ENCODE peak calls at places on chromosomes 16 and 17, in five cellular contexts. One of them, this sample, is unnamed.

GRCh38 chr17:4246674-4247073 is 17.1 kb downstream of the ANKFY1 start:
- DNase-seq in fibroblast of mammary gland: no peak
- DNase-seq in heart left ventricle: no peak
- DNase-seq in left lung: no peak
- DNase-seq in foreskin fibroblast: no peak
- DNase-seq in this sample: no peak

GRCh38 chr17:21392257-21392656 is 16.1 kb downstream of the KCNJ12 start:
- DNase-seq in fibroblast of mammary gland: no peak
- DNase-seq in heart left ventricle: no peak
- DNase-seq in left lung: no peak
- DNase-seq in foreskin fibroblast: no peak
- DNase-seq in this sample: no peak

GRCh38 chr17:51214920-51215319 is 44.9 kb downstream of the MBTD1 start:
- DNase-seq in fibroblast of mammary gland: no peak
- DNase-seq in heart left ventricle: no peak
- DNase-seq in left lung: no peak
- DNase-seq in foreskin fibroblast: no peak
- DNase-seq in this sample: no peak

GRCh38 chr17:50656509-50656908 is 21.8 kb downstream of the ABCC3 start:
- DNase-seq in fibroblast of mammary gland: no peak
- DNase-seq in heart left ventricle: no peak
- DNase-seq in left lung: peak
- DNase-seq in foreskin fibroblast: no peak
- DNase-seq in this sample: no peak

GRCh38 chr17:27529230-27529796 is 73.1 kb downstream of the KSR1 start:
- DNase-seq in fibroblast of mammary gland: no peak
- DNase-seq in heart left ventricle: no peak
- DNase-seq in left lung: peak
- DNase-seq in foreskin fibroblast: no peak
- DNase-seq in this sample: no peak

GRCh38 chr16:11032922-11033291 is 88.5 kb downstream of the CLEC16A start:
- DNase-seq in fibroblast of mammary gland: peak
- DNase-seq in heart left ventricle: peak
- DNase-seq in left lung: no peak
- DNase-seq in foreskin fibroblast: peak
- DNase-seq in this sample: peak

GRCh38 chr16:73095885-73096341 is 48.0 kb upstream of the ZFHX3 start:
- DNase-seq in fibroblast of mammary gland: no peak
- DNase-seq in heart left ventricle: no peak
- DNase-seq in left lung: no peak
- DNase-seq in foreskin fibroblast: no peak
- DNase-seq in this sample: no peak

GRCh38 chr17:40363480-40363838 is 1.1 kb downstream of the GJD3 start:
- DNase-seq in fibroblast of mammary gland: peak
- DNase-seq in heart left ventricle: peak
- DNase-seq in left lung: peak
- DNase-seq in foreskin fibroblast: no peak
- DNase-seq in this sample: no peak

GRCh38 chr16:68235105-68235881 is 634 bp downstream of the ESRP2 start:
- DNase-seq in fibroblast of mammary gland: no peak
- DNase-seq in heart left ventricle: peak
- DNase-seq in left lung: peak
- DNase-seq in foreskin fibroblast: no peak
- DNase-seq in this sample: no peak

GRCh38 chr17:47279062-47279801 is 25.6 kb downstream of the ITGB3 start:
- DNase-seq in fibroblast of mammary gland: peak
- DNase-seq in heart left ventricle: peak
- DNase-seq in left lung: no peak
- DNase-seq in foreskin fibroblast: peak
- DNase-seq in this sample: peak

GRCh38 chr16:68873635-68874471 is 30.5 kb downstream of the TANGO6 start:
- DNase-seq in fibroblast of mammary gland: no peak
- DNase-seq in heart left ventricle: no peak
- DNase-seq in left lung: no peak
- DNase-seq in foreskin fibroblast: no peak
- DNase-seq in this sample: no peak

GRCh38 chr17:41965694-41966375 is 760 bp upstream of the CNP start:
- DNase-seq in fibroblast of mammary gland: peak
- DNase-seq in heart left ventricle: peak
- DNase-seq in left lung: peak
- DNase-seq in foreskin fibroblast: peak
- DNase-seq in this sample: no peak

GRCh38 chr16:66381585-66382170 is 15.2 kb downstream of the CDH5 start:
- DNase-seq in fibroblast of mammary gland: no peak
- DNase-seq in heart left ventricle: no peak
- DNase-seq in left lung: no peak
- DNase-seq in foreskin fibroblast: no peak
- DNase-seq in this sample: no peak

GRCh38 chr16:1980026-1980769 is 1.1 kb downstream of the NOXO1 start:
- DNase-seq in fibroblast of mammary gland: no peak
- DNase-seq in heart left ventricle: no peak
- DNase-seq in left lung: peak
- DNase-seq in foreskin fibroblast: no peak
- DNase-seq in this sample: no peak

GRCh38 chr16:68992521-68992920 is 112.9 kb upstream of the HAS3 start:
- DNase-seq in fibroblast of mammary gland: peak
- DNase-seq in heart left ventricle: no peak
- DNase-seq in left lung: no peak
- DNase-seq in foreskin fibroblast: peak
- DNase-seq in this sample: no peak

GRCh38 chr17:33234930-33235685 is 58.0 kb downstream of the ASIC2 start:
- DNase-seq in fibroblast of mammary gland: peak
- DNase-seq in heart left ventricle: peak
- DNase-seq in left lung: no peak
- DNase-seq in foreskin fibroblast: peak
- DNase-seq in this sample: peak

GRCh38 chr16:76456016-76456415 is 178.8 kb downstream of the CNTNAP4 start:
- DNase-seq in fibroblast of mammary gland: no peak
- DNase-seq in heart left ventricle: no peak
- DNase-seq in left lung: no peak
- DNase-seq in foreskin fibroblast: no peak
- DNase-seq in this sample: no peak

GRCh38 chr16:73213761-73214480 is 166.0 kb upstream of the ZFHX3 start:
- DNase-seq in fibroblast of mammary gland: peak
- DNase-seq in heart left ventricle: no peak
- DNase-seq in left lung: no peak
- DNase-seq in foreskin fibroblast: peak
- DNase-seq in this sample: no peak

GRCh38 chr17:12070561-12070960 is 49.9 kb downstream of the MAP2K4 start:
- DNase-seq in fibroblast of mammary gland: peak
- DNase-seq in heart left ventricle: no peak
- DNase-seq in left lung: no peak
- DNase-seq in foreskin fibroblast: peak
- DNase-seq in this sample: no peak

GRCh38 chr17:58968662-58969061 is 138.0 kb downstream of the TRIM37 start:
- DNase-seq in fibroblast of mammary gland: no peak
- DNase-seq in heart left ventricle: no peak
- DNase-seq in left lung: no peak
- DNase-seq in foreskin fibroblast: no peak
- DNase-seq in this sample: no peak

GRCh38 chr16:57318240-57318970 is 33.9 kb upstream of the PLLP start:
- DNase-seq in fibroblast of mammary gland: no peak
- DNase-seq in heart left ventricle: no peak
- DNase-seq in left lung: no peak
- DNase-seq in foreskin fibroblast: peak
- DNase-seq in this sample: no peak

GRCh38 chr16:89242795-89243200 is 25.3 kb downstream of the ZNF778 start:
- DNase-seq in fibroblast of mammary gland: no peak
- DNase-seq in heart left ventricle: no peak
- DNase-seq in left lung: no peak
- DNase-seq in foreskin fibroblast: no peak
- DNase-seq in this sample: no peak

GRCh38 chr16:73219176-73219575 is 171.2 kb upstream of the ZFHX3 start:
- DNase-seq in fibroblast of mammary gland: no peak
- DNase-seq in heart left ventricle: no peak
- DNase-seq in left lung: no peak
- DNase-seq in foreskin fibroblast: no peak
- DNase-seq in this sample: no peak

GRCh38 chr17:37570527-37571093 is 38.6 kb downstream of the SYNRG start:
- DNase-seq in fibroblast of mammary gland: peak
- DNase-seq in heart left ventricle: peak
- DNase-seq in left lung: no peak
- DNase-seq in foreskin fibroblast: peak
- DNase-seq in this sample: no peak

GRCh38 chr16:65965632-65966031 is 400.9 kb upstream of the CDH5 start:
- DNase-seq in fibroblast of mammary gland: no peak
- DNase-seq in heart left ventricle: no peak
- DNase-seq in left lung: no peak
- DNase-seq in foreskin fibroblast: no peak
- DNase-seq in this sample: no peak

GRCh38 chr16:65769055-65769465 is 597.4 kb upstream of the CDH5 start:
- DNase-seq in fibroblast of mammary gland: no peak
- DNase-seq in heart left ventricle: no peak
- DNase-seq in left lung: no peak
- DNase-seq in foreskin fibroblast: no peak
- DNase-seq in this sample: no peak

GRCh38 chr17:78249836-78250806 is 18.7 kb downstream of the TMEM235 start:
- DNase-seq in fibroblast of mammary gland: no peak
- DNase-seq in heart left ventricle: no peak
- DNase-seq in left lung: peak
- DNase-seq in foreskin fibroblast: no peak
- DNase-seq in this sample: no peak

GRCh38 chr16:4846503-4846900 is 586 bp downstream of the GLYR1 start:
- DNase-seq in fibroblast of mammary gland: peak
- DNase-seq in heart left ventricle: peak
- DNase-seq in left lung: peak
- DNase-seq in foreskin fibroblast: peak
- DNase-seq in this sample: no peak

GRCh38 chr17:46097497-46097896 is 95.7 kb downstream of the KANSL1 start:
- DNase-seq in fibroblast of mammary gland: peak
- DNase-seq in heart left ventricle: no peak
- DNase-seq in left lung: no peak
- DNase-seq in foreskin fibroblast: no peak
- DNase-seq in this sample: no peak

GRCh38 chr16:4684763-4685162 is 8.6 kb upstream of the NUDT16L1 start:
- DNase-seq in fibroblast of mammary gland: no peak
- DNase-seq in heart left ventricle: no peak
- DNase-seq in left lung: peak
- DNase-seq in foreskin fibroblast: no peak
- DNase-seq in this sample: no peak

GRCh38 chr17:50538549-50539410 is 6.2 kb downstream of the EPN3 start:
- DNase-seq in fibroblast of mammary gland: no peak
- DNase-seq in heart left ventricle: no peak
- DNase-seq in left lung: peak
- DNase-seq in foreskin fibroblast: no peak
- DNase-seq in this sample: no peak

GRCh38 chr17:50668025-50668837 is 33.5 kb downstream of the ABCC3 start:
- DNase-seq in fibroblast of mammary gland: peak
- DNase-seq in heart left ventricle: no peak
- DNase-seq in left lung: no peak
- DNase-seq in foreskin fibroblast: no peak
- DNase-seq in this sample: no peak

GRCh38 chr17:72393553-72393952 is 272.7 kb downstream of the SOX9 start:
- DNase-seq in fibroblast of mammary gland: peak
- DNase-seq in heart left ventricle: no peak
- DNase-seq in left lung: no peak
- DNase-seq in foreskin fibroblast: peak
- DNase-seq in this sample: no peak
- H3K4me3 ChIP-seq in fibroblast of mammary gland: no peak
- H3K4me3 ChIP-seq in heart left ventricle: no peak
- H3K4me3 ChIP-seq in left lung: no peak
- H3K4me3 ChIP-seq in foreskin fibroblast: no peak
- H3K4me3 ChIP-seq in this sample: no peak

GRCh38 chr16:85878875-85879274 is 20.1 kb upstream of the IRF8 start:
- DNase-seq in fibroblast of mammary gland: peak
- DNase-seq in heart left ventricle: no peak
- DNase-seq in left lung: no peak
- DNase-seq in foreskin fibroblast: peak
- DNase-seq in this sample: no peak
- TF ChIP-seq CTCF in fibroblast of mammary gland: no peak
- TF ChIP-seq CTCF in heart left ventricle: no peak
- TF ChIP-seq CTCF in left lung: no peak
- TF ChIP-seq CTCF in foreskin fibroblast: peak
- TF ChIP-seq CTCF in this sample: no peak

DNA sequence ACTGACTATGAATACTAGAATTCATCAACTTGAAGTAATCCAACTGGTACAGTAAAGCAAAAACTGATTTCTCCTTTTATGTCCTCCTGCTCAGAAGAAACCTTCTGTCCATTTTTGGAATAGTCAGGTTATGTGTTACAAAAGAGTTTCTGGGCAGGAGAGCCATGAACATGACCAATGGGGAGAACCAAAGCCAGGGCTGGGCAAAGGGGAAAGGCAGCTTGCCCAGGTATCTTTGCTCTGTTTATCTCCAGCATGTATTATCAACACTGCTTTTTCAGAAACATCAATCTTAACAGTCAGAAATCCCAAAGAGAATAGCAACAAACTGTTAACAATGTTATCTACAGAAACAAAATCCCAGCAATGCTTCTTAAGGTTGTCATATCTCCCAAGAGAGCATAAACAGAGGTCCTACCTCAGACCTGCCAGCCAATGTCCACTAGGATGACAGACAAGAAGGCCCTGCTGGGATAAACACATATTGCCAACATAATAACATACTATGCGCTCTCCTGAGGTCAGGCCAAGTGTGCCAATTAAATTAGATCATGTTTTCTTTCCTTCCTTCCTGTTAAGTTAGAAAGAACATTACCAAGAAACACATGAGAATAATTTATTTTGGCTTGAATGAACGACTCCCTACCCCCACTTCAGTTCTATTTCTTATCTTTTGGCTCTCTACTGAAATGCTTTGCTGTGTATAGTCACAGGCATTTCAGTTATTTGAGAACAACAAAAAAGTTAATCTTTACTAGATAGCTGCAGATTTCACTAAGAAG is 28.0 kb downstream of the BLMH start:
- DNase-seq in fibroblast of mammary gland: peak
- DNase-seq in heart left ventricle: no peak
- DNase-seq in left lung: no peak
- DNase-seq in foreskin fibroblast: no peak
- DNase-seq in this sample: no peak
- H3K4me3 ChIP-seq in fibroblast of mammary gland: no peak
- H3K4me3 ChIP-seq in heart left ventricle: no peak
- H3K4me3 ChIP-seq in left lung: no peak
- H3K4me3 ChIP-seq in foreskin fibroblast: no peak
- H3K4me3 ChIP-seq in this sample: no peak

GRCh38 chr16:6684076-6684673 is 648.5 kb upstream of the RBFOX1 start:
- DNase-seq in fibroblast of mammary gland: peak
- DNase-seq in heart left ventricle: no peak
- DNase-seq in left lung: no peak
- DNase-seq in foreskin fibroblast: no peak
- DNase-seq in this sample: no peak
- TF ChIP-seq CTCF in fibroblast of mammary gland: peak
- TF ChIP-seq CTCF in heart left ventricle: peak
- TF ChIP-seq CTCF in left lung: no peak
- TF ChIP-seq CTCF in foreskin fibroblast: peak
- TF ChIP-seq CTCF in this sample: peak

DNA sequence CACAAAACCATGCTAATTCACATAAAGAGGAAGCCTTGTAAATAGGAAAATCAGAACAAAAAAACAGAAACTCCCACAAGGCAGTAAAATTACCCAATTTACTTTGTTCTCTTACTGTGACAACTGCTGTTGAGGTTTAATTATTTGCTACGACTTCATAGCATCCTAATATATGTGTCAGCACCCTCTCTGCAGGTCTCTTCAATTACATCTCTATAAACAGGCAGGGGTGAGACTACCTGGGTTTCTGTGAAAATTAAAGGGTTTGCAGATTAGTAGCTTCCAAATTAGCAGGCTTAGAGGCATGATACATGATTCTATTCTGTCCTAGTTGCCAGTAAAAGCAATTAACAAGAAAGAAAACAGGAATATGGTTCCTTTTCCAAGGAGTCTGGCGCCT is 2.6 kb downstream of the WDR59 start:
- DNase-seq in fibroblast of mammary gland: no peak
- DNase-seq in heart left ventricle: no peak
- DNase-seq in left lung: no peak
- DNase-seq in foreskin fibroblast: no peak
- DNase-seq in this sample: no peak
- H3K4me3 ChIP-seq in fibroblast of mammary gland: no peak
- H3K4me3 ChIP-seq in heart left ventricle: no peak
- H3K4me3 ChIP-seq in left lung: no peak
- H3K4me3 ChIP-seq in foreskin fibroblast: no peak
- H3K4me3 ChIP-seq in this sample: no peak

This sample was measured in tibial nerve.